ENCODE peak calls at places on chromosomes 5 and 9, in ten cellular contexts. V is stimulated activated naive CD8-positive, alpha-beta T cell treated with anti-CD3 and anti-CD28 coated beads, Interleukin-15, amount 100 ng/mL, for 72 hours; O is GM04504; K is fibroblast of the aortic adventitia; Q is ovary; L is osteocyte; M is CD8-positive, alpha-beta T cell; Z is naive thymus-derived CD8-positive, alpha-beta T cell; C is skeletal muscle cell; F is ecto neural progenitor cell. U is an unnamed sample.

GRCh38 chr5:139272471-139273321 is 20.8 kb upstream of the MATR3 start:
- DNase-seq in Z (no peak), K (peak; percentile 34), M (no peak), O (peak; percentile 24), F (no peak), Q (no peak), V (peak; percentile 30), L (no peak), C (no peak), U (no peak)

GRCh38 chr5:95924720-95925119 is 36.9 kb downstream of the ELL2 start:
- DNase-seq in K (no peak), F (no peak), C (peak; percentile 29), Z (no peak), L (no peak), Q (no peak), M (no peak), V (no peak), O (no peak), U (no peak)

GRCh38 chr9:120696551-120697230 is 17.6 kb downstream of the MEGF9 start:
- DNase-seq in C (no peak), O (no peak), L (no peak), M (no peak), K (no peak), F (no peak), Z (no peak), V (no peak), Q (no peak), U (no peak)

GRCh38 chr5:178434851-178435250 is 155.3 kb downstream of the COL23A1 start:
- DNase-seq in Q (no peak), Z (no peak), O (no peak), C (no peak), K (no peak), F (peak; percentile 49), M (no peak), L (no peak), V (no peak), U (peak; percentile 26)

GRCh38 chr5:7209583-7210139 is 186.3 kb upstream of the ADCY2 start:
- DNase-seq in V (no peak), Q (no peak), K (no peak), M (no peak), F (no peak), Z (no peak), O (no peak), L (no peak), C (no peak), U (peak; percentile 28)

GRCh38 chr9:32350682-32351081 is 33.8 kb upstream of the ACO1 start:
- DNase-seq in Q (no peak), Z (no peak), V (no peak), M (no peak), C (no peak), K (peak; percentile 51), O (no peak), F (no peak), L (no peak), U (no peak)

GRCh38 chr5:28903643-28904042 is 1865.3 kb upstream of the CDH9 start:
- DNase-seq in L (no peak), Z (no peak), F (no peak), K (no peak), M (no peak), V (no peak), C (no peak), O (no peak), Q (no peak), U (no peak)

GRCh38 chr9:79014929-79015699 is 556.7 kb upstream of the TLE4 start:
- DNase-seq in C (no peak), V (no peak), K (no peak), Z (no peak), O (no peak), F (no peak), Q (no peak), L (no peak), M (no peak), U (no peak)

GRCh38 chr9:130432796-130433167 is 12.0 kb upstream of the ASS1 start:
- DNase-seq in F (no peak), L (no peak), O (no peak), M (no peak), V (no peak), C (no peak), Q (no peak), K (no peak), Z (no peak), U (no peak)

GRCh38 chr5:159051431-159052281 is 48.1 kb downstream of the EBF1 start:
- DNase-seq in K (peak; percentile 46), Z (no peak), V (no peak), C (no peak), M (no peak), Q (peak; percentile 51), F (peak; percentile 78), O (no peak), L (no peak), U (peak; percentile 50)

GRCh38 chr9:131216806-131217205 is 59.5 kb downstream of the FAM78A start:
- DNase-seq in L (no peak), O (no peak), Q (no peak), C (no peak), V (no peak), M (no peak), F (no peak), K (no peak), Z (no peak), U (no peak)

GRCh38 chr5:159451197-159452052 is 121.1 kb upstream of the IL12B start:
- DNase-seq in Q (peak; percentile 54), M (no peak), F (no peak), O (peak; percentile 87), L (no peak), K (peak; percentile 98), V (no peak), Z (no peak), C (peak; percentile 80), U (peak; percentile 72)

GRCh38 chr5:116605310-116606070 is 30.9 kb upstream of the SEMA6A start:
- DNase-seq in O (no peak), Z (no peak), Q (no peak), F (no peak), C (no peak), M (no peak), V (no peak), L (no peak), K (no peak), U (peak; percentile 25)

GRCh38 chr5:53779541-53779981 is 219.1 kb downstream of the NDUFS4 start:
- DNase-seq in Q (no peak), L (no peak), O (peak; percentile 27), F (no peak), M (no peak), V (no peak), Z (no peak), K (peak; percentile 76), C (peak; percentile 76), U (no peak)

GRCh38 chr5:93579561-93580386 is 1.2 kb downstream of the NR2F1-AS1 start:
- DNase-seq in Z (no peak), Q (peak; percentile 74), V (no peak), F (peak; percentile 80), O (no peak), L (peak; percentile 86), M (no peak), K (peak; percentile 49), C (no peak), U (no peak)

GRCh38 chr9:32705059-32705458 is 69.6 kb upstream of the TAF1L start:
- DNase-seq in Q (no peak), V (no peak), L (no peak), K (no peak), C (no peak), M (no peak), F (no peak), O (no peak), Z (no peak), U (no peak)

GRCh38 chr5:86679529-86679928 is 61.8 kb downstream of the COX7C start:
- DNase-seq in Z (no peak), F (no peak), O (peak; percentile 16), K (peak; percentile 92), C (peak; percentile 65), V (no peak), M (no peak), Q (no peak), L (no peak), U (peak; percentile 17)

GRCh38 chr5:82347213-82347947 is 69.2 kb upstream of the RPS23 start:
- DNase-seq in C (peak; percentile 83), Q (peak; percentile 28), K (peak; percentile 81), O (peak; percentile 81), Z (no peak), V (no peak), M (no peak), L (peak; percentile 88), F (no peak), U (peak; percentile 36)

GRCh38 chr5:78008356-78008967 is 232.3 kb upstream of the TBCA start:
- DNase-seq in Z (no peak), V (no peak), Q (no peak), C (no peak), K (peak; percentile 54), F (no peak), L (no peak), O (no peak), M (no peak), U (peak; percentile 57)

GRCh38 chr5:180056153-180056552 is 15.4 kb downstream of the RNF130 start:
- DNase-seq in O (no peak), F (no peak), Q (no peak), Z (no peak), C (no peak), L (no peak), V (no peak), M (no peak), K (no peak), U (no peak)

GRCh38 chr9:87698069-87698809 is 27.7 kb upstream of the CTSL start:
- DNase-seq in C (no peak), M (no peak), V (no peak), O (no peak), F (no peak), L (no peak), Z (no peak), K (no peak), Q (no peak), U (no peak)

GRCh38 chr5:93532370-93532769 is 48.6 kb downstream of the NR2F1-AS1 start:
- DNase-seq in F (no peak), Z (no peak), C (peak; percentile 95), Q (peak; percentile 90), K (peak; percentile 99), L (no peak), M (no peak), V (no peak), O (peak; percentile 89), U (peak; percentile 79)

GRCh38 chr5:135251099-135251498 is 147.9 kb downstream of the MACROH2A1 start:
- DNase-seq in L (peak; percentile 54), V (no peak), M (no peak), Q (no peak), O (no peak), F (peak; percentile 55), C (no peak), Z (no peak), K (no peak), U (peak; percentile 8)

GRCh38 chr9:131281119-131281965 is 5.0 kb upstream of the FAM78A start:
- DNase-seq in C (no peak), K (no peak), Z (no peak), L (no peak), F (no peak), O (no peak), V (no peak), M (no peak), Q (no peak), U (no peak)

GRCh38 chr9:126375386-126375785 is 48.8 kb downstream of the MVB12B start:
- DNase-seq in M (no peak), L (no peak), V (no peak), Q (no peak), Z (no peak), F (no peak), O (no peak), K (no peak), C (no peak), U (peak; percentile 66)

GRCh38 chr9:131854906-131855504 is 115.1 kb upstream of the RAPGEF1 start:
- DNase-seq in Q (no peak), F (no peak), V (no peak), C (peak; percentile 35), O (peak; percentile 14), Z (no peak), K (peak; percentile 22), M (no peak), L (no peak), U (no peak)

GRCh38 chr5:32233696-32234447 is 59.8 kb upstream of the GOLPH3 start:
- DNase-seq in Q (peak; percentile 36), O (no peak), L (no peak), K (peak; percentile 44), F (no peak), C (peak; percentile 68), M (no peak), V (no peak), Z (no peak), U (peak; percentile 25)